ENCODE peak calls at places on chromosomes 3 and 15, in four cellular contexts. One of them, this sample, is unnamed.
A peak's percentile ranks its signal among the peaks of the same experiment; 100 is the strongest.

GRCh38 chr15:43516185-43516584 is 1.2 kb upstream of the MAP1A start:
- DNase-seq in IMR-90: no peak
- DNase-seq in mesendoderm: peak; percentile 16
- DNase-seq in H1: no peak
- DNase-seq in this sample: no peak

GRCh38 chr15:101136381-101137268 is 115.2 kb downstream of the CHSY1 start:
- DNase-seq in IMR-90: no peak
- DNase-seq in mesendoderm: no peak
- DNase-seq in H1: no peak
- DNase-seq in this sample: no peak

GRCh38 chr3:124315215-124316033 is 323.5 kb upstream of the ROPN1 start:
- DNase-seq in IMR-90: peak; percentile 62
- DNase-seq in mesendoderm: no peak
- DNase-seq in H1: no peak
- DNase-seq in this sample: no peak

GRCh38 chr15:99440029-99440428 is 125.8 kb upstream of the MEF2A start:
- DNase-seq in IMR-90: no peak
- DNase-seq in mesendoderm: no peak
- DNase-seq in H1: no peak
- DNase-seq in this sample: no peak

GRCh38 chr3:45110185-45110833 is 35.9 kb downstream of the CDCP1 start:
- DNase-seq in IMR-90: no peak
- DNase-seq in mesendoderm: no peak
- DNase-seq in H1: no peak
- DNase-seq in this sample: no peak

GRCh38 chr3:149342413-149343340 is 9.2 kb upstream of the TM4SF18 start:
- DNase-seq in IMR-90: peak; percentile 94
- DNase-seq in mesendoderm: no peak
- DNase-seq in H1: no peak
- DNase-seq in this sample: no peak

GRCh38 chr15:85785887-85786777 is 8.6 kb downstream of the KLHL25 start:
- DNase-seq in IMR-90: peak; percentile 58
- DNase-seq in mesendoderm: peak; percentile 70
- DNase-seq in H1: no peak
- DNase-seq in this sample: no peak

GRCh38 chr3:184300377-184300717 is 1.3 kb downstream of the PSMD2 start:
- DNase-seq in IMR-90: peak; percentile 75
- DNase-seq in mesendoderm: peak; percentile 37
- DNase-seq in H1: no peak
- DNase-seq in this sample: no peak

GRCh38 chr3:138468886-138469285 is 34.5 kb downstream of the ESYT3 start:
- DNase-seq in IMR-90: no peak
- DNase-seq in mesendoderm: no peak
- DNase-seq in H1: peak; percentile 29
- DNase-seq in this sample: peak; percentile 12

GRCh38 chr3:150218236-150218635 is 189.9 kb upstream of the TSC22D2 start:
- DNase-seq in IMR-90: no peak
- DNase-seq in mesendoderm: no peak
- DNase-seq in H1: no peak
- DNase-seq in this sample: no peak

GRCh38 chr3:109532257-109533216 is 195.2 kb upstream of the DPPA4 start:
- DNase-seq in IMR-90: peak; percentile 83
- DNase-seq in mesendoderm: peak; percentile 88
- DNase-seq in H1: peak; percentile 71
- DNase-seq in this sample: peak; percentile 77

GRCh38 chr3:64417816-64418215 is 192.6 kb upstream of the PRICKLE2 start:
- DNase-seq in IMR-90: peak; percentile 52
- DNase-seq in mesendoderm: peak; percentile 71
- DNase-seq in H1: no peak
- DNase-seq in this sample: no peak

GRCh38 chr3:35659808-35660207 is 20.5 kb downstream of the ARPP21 start:
- DNase-seq in IMR-90: no peak
- DNase-seq in mesendoderm: no peak
- DNase-seq in H1: no peak
- DNase-seq in this sample: no peak

GRCh38 chr3:177377166-177377565 is 179.9 kb upstream of the TBL1XR1 start:
- DNase-seq in IMR-90: no peak
- DNase-seq in mesendoderm: no peak
- DNase-seq in H1: no peak
- DNase-seq in this sample: no peak

GRCh38 chr15:100721758-100722550 is 119.6 kb downstream of the ASB7 start:
- DNase-seq in IMR-90: peak; percentile 100
- DNase-seq in mesendoderm: no peak
- DNase-seq in H1: peak; percentile 35
- DNase-seq in this sample: peak; percentile 9

GRCh38 chr15:68888419-68888818 is 41.9 kb upstream of the SPESP1 start:
- DNase-seq in IMR-90: no peak
- DNase-seq in mesendoderm: peak; percentile 61
- DNase-seq in H1: no peak
- DNase-seq in this sample: peak; percentile 73

GRCh38 chr15:46077220-46077619 is 442.4 kb downstream of the SQOR start:
- DNase-seq in IMR-90: no peak
- DNase-seq in mesendoderm: peak; percentile 46
- DNase-seq in H1: no peak
- DNase-seq in this sample: no peak

GRCh38 chr3:69014022-69014580 is 617 bp upstream of the EOGT start:
- DNase-seq in IMR-90: no peak
- DNase-seq in mesendoderm: no peak
- DNase-seq in H1: no peak
- DNase-seq in this sample: no peak

GRCh38 chr15:41637086-41637485 is 23.1 kb upstream of the MGA start:
- DNase-seq in IMR-90: no peak
- DNase-seq in mesendoderm: peak; percentile 86
- DNase-seq in H1: no peak
- DNase-seq in this sample: no peak
- H3K56ac ChIP-seq in IMR-90: no peak overlapping the region
- H3K56ac ChIP-seq in mesendoderm: no peak overlapping the region
- H3K56ac ChIP-seq in H1: no peak overlapping the region
- H3K56ac ChIP-seq in this sample: no peak overlapping the region

GRCh38 chr3:43423142-43423541 is 136.8 kb downstream of the SNRK start:
- DNase-seq in IMR-90: peak; percentile 57
- DNase-seq in mesendoderm: no peak
- DNase-seq in H1: no peak
- DNase-seq in this sample: no peak

GRCh38 chr3:43426388-43426787 is 140.0 kb downstream of the SNRK start:
- DNase-seq in IMR-90: no peak
- DNase-seq in mesendoderm: no peak
- DNase-seq in H1: no peak
- DNase-seq in this sample: no peak

GRCh38 chr3:43423634-43424033 is 137.3 kb downstream of the SNRK start:
- DNase-seq in IMR-90: no peak
- DNase-seq in mesendoderm: no peak
- DNase-seq in H1: no peak
- DNase-seq in this sample: no peak

DNA sequence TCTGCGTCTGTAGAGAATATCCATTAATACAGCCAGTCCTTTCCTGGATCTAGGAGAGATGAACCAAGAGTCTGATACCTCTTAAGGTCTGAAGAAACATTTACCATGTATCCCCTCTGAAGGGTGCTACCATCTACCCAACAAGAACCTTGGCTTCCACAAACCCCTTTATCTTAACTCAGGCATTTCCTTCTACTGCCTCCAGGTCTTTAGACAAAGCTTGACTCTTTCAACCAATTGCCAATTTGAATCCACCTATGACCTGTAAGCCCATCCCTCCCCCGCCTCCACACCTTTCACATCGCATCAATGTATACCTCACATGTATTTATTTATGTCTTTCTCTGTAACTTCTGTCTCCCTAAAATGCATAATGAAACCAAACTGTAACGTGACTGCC is 139.5 kb downstream of the SNRK start:
- DNase-seq in IMR-90: no peak
- DNase-seq in mesendoderm: no peak
- DNase-seq in H1: no peak
- DNase-seq in this sample: no peak
- H3K56ac ChIP-seq in IMR-90: no peak overlapping the region
- H3K56ac ChIP-seq in mesendoderm: no peak overlapping the region
- H3K56ac ChIP-seq in H1: no peak overlapping the region
- H3K56ac ChIP-seq in this sample: no peak overlapping the region

DNA sequence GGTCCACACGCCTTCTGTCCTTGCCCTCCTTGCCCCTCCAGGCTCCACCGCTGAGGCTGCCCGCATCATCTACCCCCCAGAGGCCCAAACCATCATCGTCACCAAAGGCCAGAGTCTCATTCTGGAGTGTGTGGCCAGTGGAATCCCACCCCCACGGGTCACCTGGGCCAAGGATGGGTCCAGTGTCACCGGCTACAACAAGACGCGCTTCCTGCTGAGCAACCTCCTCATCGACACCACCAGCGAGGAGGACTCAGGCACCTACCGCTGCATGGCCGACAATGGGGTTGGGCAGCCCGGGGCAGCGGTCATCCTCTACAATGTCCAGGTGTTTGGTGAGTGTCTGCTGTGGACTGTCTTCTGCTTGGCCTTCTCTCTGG is 61.0 kb downstream of the BOC start:
- DNase-seq in IMR-90: no peak
- DNase-seq in mesendoderm: no peak
- DNase-seq in H1: no peak
- DNase-seq in this sample: no peak
- H3K56ac ChIP-seq in IMR-90: no peak overlapping the region
- H3K56ac ChIP-seq in mesendoderm: no peak overlapping the region
- H3K56ac ChIP-seq in H1: no peak overlapping the region
- H3K56ac ChIP-seq in this sample: no peak overlapping the region

GRCh38 chr3:143827425-143827824 is 20.8 kb downstream of the SLC9A9 start:
- DNase-seq in IMR-90: no peak
- DNase-seq in mesendoderm: no peak
- DNase-seq in H1: no peak
- DNase-seq in this sample: no peak

GRCh38 chr3:143822374-143822773 is 25.9 kb downstream of the SLC9A9 start:
- DNase-seq in IMR-90: no peak
- DNase-seq in mesendoderm: no peak
- DNase-seq in H1: no peak
- DNase-seq in this sample: no peak

GRCh38 chr3:143826296-143826695 is 22.0 kb downstream of the SLC9A9 start:
- DNase-seq in IMR-90: no peak
- DNase-seq in mesendoderm: no peak
- DNase-seq in H1: no peak
- DNase-seq in this sample: no peak

GRCh38 chr3:143824675-143825074 is 23.6 kb downstream of the SLC9A9 start:
- DNase-seq in IMR-90: no peak
- DNase-seq in mesendoderm: no peak
- DNase-seq in H1: no peak
- DNase-seq in this sample: no peak

GRCh38 chr3:143825513-143825912 is 22.8 kb downstream of the SLC9A9 start:
- DNase-seq in IMR-90: no peak
- DNase-seq in mesendoderm: no peak
- DNase-seq in H1: no peak
- DNase-seq in this sample: no peak
- H3K56ac ChIP-seq in IMR-90: no peak overlapping the region
- H3K56ac ChIP-seq in mesendoderm: no peak overlapping the region
- H3K56ac ChIP-seq in H1: no peak overlapping the region
- H3K56ac ChIP-seq in this sample: no peak overlapping the region

This sample was measured in H9.